ENCODE peak calls at places on chromosomes 3 and 15, in five cellular contexts. A is PC-9, Q is fibroblast of lung, D is GM23248, J is IMR-90. S is an unnamed sample.

GRCh38 chr3:46017720-46018119 is 9.6 kb downstream of the XCR1 start:
- DNase-seq in Q (no peak), J (no peak), D (peak; percentile 73), A (no peak), S (no peak)

GRCh38 chr15:88907111-88907510 is 6.1 kb downstream of the MFGE8 start:
- DNase-seq in Q (no peak), J (no peak), A (no peak), D (no peak), S (no peak)

GRCh38 chr15:41485226-41485625 is 8.4 kb upstream of the ITPKA start:
- DNase-seq in J (no peak), D (no peak), A (no peak), Q (no peak), S (no peak)

GRCh38 chr3:24270204-24270671 is 224.4 kb downstream of the THRB start:
- DNase-seq in A (no peak), Q (no peak), D (peak; percentile 62), J (no peak), S (no peak)

GRCh38 chr15:90214553-90215205 is 13.5 kb downstream of the SEMA4B start:
- DNase-seq in D (peak; percentile 42), A (no peak), Q (no peak), J (no peak), S (no peak)

GRCh38 chr3:197256836-197257444 is 41.5 kb downstream of the DLG1 start:
- DNase-seq in Q (peak; percentile 73), J (peak; percentile 64), A (peak; percentile 56), D (peak; percentile 62), S (peak; percentile 36)

GRCh38 chr15:61994216-61994615 is 66.0 kb downstream of the VPS13C start:
- DNase-seq in D (peak; percentile 92), A (no peak), J (peak; percentile 86), Q (peak; percentile 11), S (no peak)

GRCh38 chr3:139654637-139655365 is 23.0 kb downstream of the NMNAT3 start:
- DNase-seq in D (no peak), Q (no peak), J (no peak), A (no peak), S (no peak)

GRCh38 chr15:60589253-60589652 is 110.3 kb upstream of the ICE2 start:
- DNase-seq in D (no peak), Q (no peak), J (no peak), A (no peak), S (no peak)

GRCh38 chr15:96119734-96120133 is 210.8 kb upstream of the NR2F2 start:
- DNase-seq in Q (no peak), D (no peak), J (no peak), A (no peak), S (no peak)

GRCh38 chr15:68782589-68783161 is 38.0 kb downstream of the ANP32A start:
- DNase-seq in A (no peak), D (no peak), J (no peak), Q (no peak), S (no peak)

GRCh38 chr15:99712415-99712814 is 20.8 kb downstream of the LYSMD4 start:
- DNase-seq in J (no peak), D (no peak), A (no peak), Q (no peak), S (no peak)

GRCh38 chr3:172051957-172052354 is 12.6 kb downstream of the FNDC3B start:
- DNase-seq in Q (no peak), D (no peak), A (no peak), J (no peak), S (no peak)

GRCh38 chr15:81407679-81408078 is 33.7 kb upstream of the TMC3 start:
- DNase-seq in J (no peak), D (no peak), A (no peak), Q (no peak), S (no peak)

GRCh38 chr15:86483936-86484335 is 404.3 kb downstream of the AGBL1 start:
- DNase-seq in A (no peak), Q (no peak), J (no peak), D (no peak), S (no peak)

GRCh38 chr3:30199096-30199734 is 407.2 kb upstream of the TGFBR2 start:
- DNase-seq in Q (peak; percentile 69), A (no peak), D (peak; percentile 67), J (peak; percentile 55), S (peak; percentile 76)

GRCh38 chr15:67806539-67806935 is 18.8 kb upstream of the SKOR1 start:
- DNase-seq in Q (no peak), J (no peak), A (no peak), D (no peak), S (no peak)

GRCh38 chr3:13515786-13516783 is 32.8 kb upstream of the FBLN2 start:
- DNase-seq in A (no peak), J (no peak), Q (no peak), D (no peak), S (no peak)

GRCh38 chr15:57591237-57591821 is 375 bp upstream of the MYZAP start:
- DNase-seq in D (no peak), Q (no peak), J (no peak), A (peak; percentile 72), S (no peak)

GRCh38 chr3:27568393-27568792 is 84.2 kb upstream of the SLC4A7 start:
- DNase-seq in J (peak; percentile 72), Q (peak; percentile 62), D (peak; percentile 95), A (no peak), S (no peak)

GRCh38 chr15:83846847-83847246 is 192.9 kb downstream of the ADAMTSL3 start:
- DNase-seq in Q (peak; percentile 96), D (peak; percentile 88), J (peak; percentile 94), A (no peak), S (no peak)

GRCh38 chr3:177842302-177842701 is 645.0 kb upstream of the TBL1XR1 start:
- DNase-seq in A (no peak), Q (no peak), J (no peak), D (no peak), S (no peak)

GRCh38 chr15:26126819-26127387 is 263.8 kb upstream of the ATP10A start:
- DNase-seq in A (no peak), D (no peak), J (no peak), Q (no peak), S (no peak)

GRCh38 chr3:52827441-52827840 is 3.0 kb downstream of the ITIH4 start:
- DNase-seq in Q (no peak), J (peak; percentile 35), A (no peak), D (peak; percentile 49), S (no peak)

GRCh38 chr3:126671521-126671920 is 16.6 kb upstream of the TXNRD3 start:
- DNase-seq in A (no peak), Q (no peak), D (no peak), J (no peak), S (no peak)

GRCh38 chr15:100229181-100230163 is 112.3 kb downstream of the ADAMTS17 start:
- DNase-seq in A (no peak), D (no peak), Q (no peak), J (no peak), S (peak; percentile 45)

GRCh38 chr3:190306513-190307163 is 15.6 kb downstream of the CLDN1 start:
- DNase-seq in Q (peak; percentile 76), D (peak; percentile 27), A (peak; percentile 60), J (peak; percentile 47), S (no peak)

GRCh38 chr3:170804095-170804494 is 65.9 kb downstream of the RPL22L1 start:
- DNase-seq in J (peak; percentile 28), Q (no peak), A (no peak), D (no peak), S (no peak)

GRCh38 chr3:123397921-123398785 is 50.7 kb downstream of the ADCY5 start:
- DNase-seq in J (no peak), Q (no peak), A (no peak), D (no peak), S (no peak)

DNA sequence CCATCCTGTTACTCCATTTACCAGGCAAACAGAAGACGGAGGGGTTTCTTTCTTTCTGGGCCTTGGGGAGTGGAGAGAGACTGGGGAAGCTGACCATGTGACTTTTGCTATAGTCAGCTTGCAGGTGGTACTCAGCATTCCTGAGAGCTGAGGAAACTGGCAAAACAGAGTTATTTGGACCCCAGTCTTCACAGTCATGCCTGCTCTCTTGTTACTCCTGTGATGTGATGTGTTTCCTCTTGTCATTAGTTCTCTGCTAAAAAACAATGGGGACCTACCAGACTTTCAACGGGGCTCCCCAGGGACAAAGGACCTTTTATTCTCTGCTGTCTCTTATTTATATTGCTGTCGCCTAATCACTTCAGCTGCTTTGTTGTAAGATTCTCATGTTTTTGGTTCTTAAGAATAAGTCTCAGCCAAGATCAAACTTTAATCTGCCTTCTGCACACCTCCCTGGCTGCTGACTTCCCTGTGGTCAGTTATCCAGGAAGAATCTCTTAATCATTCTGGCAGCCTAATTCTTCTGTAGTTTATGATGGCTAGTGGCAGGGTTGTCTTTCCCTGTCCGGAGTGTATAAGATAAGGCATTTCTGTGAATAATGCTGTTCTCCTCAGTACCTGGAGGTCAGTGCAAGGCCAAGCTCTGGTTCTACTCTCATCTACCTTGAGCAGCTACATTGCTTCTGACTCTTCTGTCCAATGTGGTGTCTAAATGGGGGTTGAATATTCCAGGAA is 8.8 kb downstream of the STARD9 start:
- DNase-seq in Q (no peak), J (peak; percentile 49), A (no peak), D (peak; percentile 11), S (no peak)
- H3K4me2 ChIP-seq in Q (peak overlapping the region; percentile 13), J (no peak overlapping the region), A (no peak overlapping the region), D (no peak overlapping the region), S (no peak overlapping the region)

GRCh38 chr15:49558924-49559323 is 61.7 kb downstream of the FAM227B start:
- DNase-seq in Q (peak; percentile 21), D (no peak), J (peak; percentile 53), A (no peak), S (no peak)
- H3K9me3 ChIP-seq in Q (no peaks in the 10 kb centered on the region), D (no peaks in the 10 kb centered on the region), J (peaks cover 7% of the 10 kb centered on the region), A (no peaks in the 10 kb centered on the region), S (peaks cover 8% of the 10 kb centered on the region)

GRCh38 chr15:75136118-75136517 is 65.6 kb upstream of the C15orf39 start:
- DNase-seq in A (no peak), D (no peak), Q (no peak), J (no peak), S (no peak)
- H3K4me2 ChIP-seq in A (no peak overlapping the region), D (no peak overlapping the region), Q (no peak overlapping the region), J (no peak overlapping the region), S (no peak overlapping the region)

GRCh38 chr15:27506752-27507151 is 535.8 kb downstream of the GABRG3 start:
- DNase-seq in D (no peak), A (no peak), Q (no peak), J (no peak), S (no peak)
- H3K9me3 ChIP-seq in D (no peaks in the 10 kb centered on the region), A (no peaks in the 10 kb centered on the region), Q (no peaks in the 10 kb centered on the region), J (peaks cover 10% of the 10 kb centered on the region), S (no peaks in the 10 kb centered on the region)